ENCODE peak calls at places on chromosomes 4 and X, in ten cellular contexts. One of them, this sample, is unnamed.

GRCh38 chrX:119503484-119503861 is 35.2 kb downstream of the SLC25A5 start:
- DNase-seq in brain microvascular endothelial cell: peak; percentile 80
- DNase-seq in breast epithelium: peak; percentile 50
- DNase-seq in upper lobe of right lung: peak; percentile 73
- DNase-seq in HL-60: no peak
- DNase-seq in hepatocyte: peak; percentile 33
- DNase-seq in heart right ventricle: no peak
- DNase-seq in naive thymus-derived CD4-positive, alpha-beta T cell: no peak
- DNase-seq in adrenal gland: peak; percentile 69
- DNase-seq in foreskin keratinocyte: peak; percentile 81
- DNase-seq in this sample: no peak

GRCh38 chr4:123478859-123479345 is 82.3 kb downstream of the SPRY1 start:
- DNase-seq in naive thymus-derived CD4-positive, alpha-beta T cell: no peak
- DNase-seq in foreskin keratinocyte: peak; percentile 38
- DNase-seq in heart right ventricle: no peak
- DNase-seq in hepatocyte: peak; percentile 82
- DNase-seq in breast epithelium: peak; percentile 45
- DNase-seq in HL-60: no peak
- DNase-seq in upper lobe of right lung: peak; percentile 80
- DNase-seq in brain microvascular endothelial cell: peak; percentile 33
- DNase-seq in adrenal gland: no peak
- DNase-seq in this sample: no peak

GRCh38 chr4:15349426-15349825 is 78.4 kb upstream of the C1QTNF7 start:
- DNase-seq in breast epithelium: no peak
- DNase-seq in adrenal gland: no peak
- DNase-seq in upper lobe of right lung: no peak
- DNase-seq in HL-60: no peak
- DNase-seq in hepatocyte: no peak
- DNase-seq in foreskin keratinocyte: no peak
- DNase-seq in heart right ventricle: no peak
- DNase-seq in naive thymus-derived CD4-positive, alpha-beta T cell: no peak
- DNase-seq in brain microvascular endothelial cell: no peak
- DNase-seq in this sample: no peak

GRCh38 chr4:122673252-122673651 is 52.4 kb upstream of the IL21 start:
- DNase-seq in heart right ventricle: no peak
- DNase-seq in upper lobe of right lung: no peak
- DNase-seq in brain microvascular endothelial cell: no peak
- DNase-seq in breast epithelium: no peak
- DNase-seq in naive thymus-derived CD4-positive, alpha-beta T cell: no peak
- DNase-seq in HL-60: no peak
- DNase-seq in hepatocyte: peak; percentile 34
- DNase-seq in adrenal gland: no peak
- DNase-seq in foreskin keratinocyte: no peak
- DNase-seq in this sample: no peak

GRCh38 chrX:107978707-107979307 is 3.4 kb downstream of the TEX13B start:
- DNase-seq in breast epithelium: no peak
- DNase-seq in upper lobe of right lung: no peak
- DNase-seq in HL-60: peak; percentile 15
- DNase-seq in naive thymus-derived CD4-positive, alpha-beta T cell: no peak
- DNase-seq in brain microvascular endothelial cell: peak; percentile 12
- DNase-seq in heart right ventricle: no peak
- DNase-seq in foreskin keratinocyte: no peak
- DNase-seq in hepatocyte: peak; percentile 21
- DNase-seq in adrenal gland: peak; percentile 6
- DNase-seq in this sample: no peak

GRCh38 chrX:65932173-65933084 is 107.5 kb downstream of the VSIG4 start:
- DNase-seq in brain microvascular endothelial cell: no peak
- DNase-seq in upper lobe of right lung: no peak
- DNase-seq in foreskin keratinocyte: peak; percentile 93
- DNase-seq in hepatocyte: peak; percentile 20
- DNase-seq in heart right ventricle: no peak
- DNase-seq in adrenal gland: no peak
- DNase-seq in breast epithelium: no peak
- DNase-seq in HL-60: no peak
- DNase-seq in naive thymus-derived CD4-positive, alpha-beta T cell: no peak
- DNase-seq in this sample: no peak

GRCh38 chr4:54085284-54085683 is 14.7 kb upstream of the GSX2 start:
- DNase-seq in adrenal gland: peak; percentile 73
- DNase-seq in breast epithelium: peak; percentile 61
- DNase-seq in hepatocyte: no peak
- DNase-seq in heart right ventricle: peak; percentile 50
- DNase-seq in upper lobe of right lung: no peak
- DNase-seq in HL-60: no peak
- DNase-seq in naive thymus-derived CD4-positive, alpha-beta T cell: no peak
- DNase-seq in foreskin keratinocyte: peak; percentile 93
- DNase-seq in brain microvascular endothelial cell: peak; percentile 94
- DNase-seq in this sample: no peak

GRCh38 chr4:144174401-144175067 is 34.0 kb upstream of the GYPA start:
- DNase-seq in brain microvascular endothelial cell: peak; percentile 49
- DNase-seq in heart right ventricle: no peak
- DNase-seq in hepatocyte: peak; percentile 74
- DNase-seq in HL-60: peak; percentile 10
- DNase-seq in upper lobe of right lung: no peak
- DNase-seq in foreskin keratinocyte: peak; percentile 65
- DNase-seq in breast epithelium: no peak
- DNase-seq in naive thymus-derived CD4-positive, alpha-beta T cell: no peak
- DNase-seq in adrenal gland: peak; percentile 17
- DNase-seq in this sample: no peak

GRCh38 chr4:133856736-133857355 is 344.7 kb downstream of the PABPC4L start:
- DNase-seq in brain microvascular endothelial cell: no peak
- DNase-seq in naive thymus-derived CD4-positive, alpha-beta T cell: no peak
- DNase-seq in upper lobe of right lung: no peak
- DNase-seq in heart right ventricle: no peak
- DNase-seq in adrenal gland: no peak
- DNase-seq in foreskin keratinocyte: no peak
- DNase-seq in HL-60: no peak
- DNase-seq in hepatocyte: no peak
- DNase-seq in breast epithelium: no peak
- DNase-seq in this sample: no peak

GRCh38 chrX:70219938-70220764 is 14.3 kb upstream of the AWAT1 start:
- DNase-seq in adrenal gland: peak; percentile 84
- DNase-seq in naive thymus-derived CD4-positive, alpha-beta T cell: no peak
- DNase-seq in hepatocyte: peak; percentile 73
- DNase-seq in breast epithelium: no peak
- DNase-seq in HL-60: no peak
- DNase-seq in foreskin keratinocyte: peak; percentile 75
- DNase-seq in upper lobe of right lung: no peak
- DNase-seq in heart right ventricle: peak; percentile 12
- DNase-seq in brain microvascular endothelial cell: peak; percentile 25
- DNase-seq in this sample: no peak

GRCh38 chr4:108833041-108833440 is 70.2 kb upstream of the ETNPPL start:
- DNase-seq in breast epithelium: no peak
- DNase-seq in brain microvascular endothelial cell: no peak
- DNase-seq in adrenal gland: no peak
- DNase-seq in heart right ventricle: no peak
- DNase-seq in HL-60: no peak
- DNase-seq in naive thymus-derived CD4-positive, alpha-beta T cell: no peak
- DNase-seq in hepatocyte: peak; percentile 23
- DNase-seq in upper lobe of right lung: no peak
- DNase-seq in foreskin keratinocyte: no peak
- DNase-seq in this sample: no peak

GRCh38 chr4:127416092-127416491 is 216.7 kb upstream of the INTU start:
- DNase-seq in foreskin keratinocyte: no peak
- DNase-seq in upper lobe of right lung: no peak
- DNase-seq in adrenal gland: no peak
- DNase-seq in naive thymus-derived CD4-positive, alpha-beta T cell: no peak
- DNase-seq in brain microvascular endothelial cell: no peak
- DNase-seq in heart right ventricle: no peak
- DNase-seq in HL-60: no peak
- DNase-seq in breast epithelium: no peak
- DNase-seq in hepatocyte: no peak
- DNase-seq in this sample: no peak

GRCh38 chrX:12975999-12976558 is 1.2 kb downstream of the TMSB4X start:
- DNase-seq in brain microvascular endothelial cell: peak; percentile 16
- DNase-seq in upper lobe of right lung: peak; percentile 75
- DNase-seq in hepatocyte: peak; percentile 75
- DNase-seq in breast epithelium: no peak
- DNase-seq in HL-60: peak; percentile 85
- DNase-seq in heart right ventricle: peak; percentile 40
- DNase-seq in naive thymus-derived CD4-positive, alpha-beta T cell: no peak
- DNase-seq in foreskin keratinocyte: no peak
- DNase-seq in adrenal gland: peak; percentile 36
- DNase-seq in this sample: no peak

GRCh38 chr4:151530230-151530629 is 121.3 kb downstream of the FHIP1A start:
- DNase-seq in breast epithelium: no peak
- DNase-seq in adrenal gland: no peak
- DNase-seq in naive thymus-derived CD4-positive, alpha-beta T cell: no peak
- DNase-seq in foreskin keratinocyte: peak; percentile 53
- DNase-seq in heart right ventricle: no peak
- DNase-seq in brain microvascular endothelial cell: no peak
- DNase-seq in HL-60: no peak
- DNase-seq in hepatocyte: no peak
- DNase-seq in upper lobe of right lung: no peak
- DNase-seq in this sample: no peak

GRCh38 chr4:171378323-171378722 is 434.9 kb upstream of the GALNTL6 start:
- DNase-seq in HL-60: no peak
- DNase-seq in adrenal gland: no peak
- DNase-seq in foreskin keratinocyte: peak; percentile 6
- DNase-seq in upper lobe of right lung: no peak
- DNase-seq in breast epithelium: no peak
- DNase-seq in naive thymus-derived CD4-positive, alpha-beta T cell: no peak
- DNase-seq in heart right ventricle: no peak
- DNase-seq in hepatocyte: no peak
- DNase-seq in brain microvascular endothelial cell: peak; percentile 23
- DNase-seq in this sample: no peak

GRCh38 chr4:124337874-124338273 is 374.7 kb downstream of the ANKRD50 start:
- DNase-seq in upper lobe of right lung: no peak
- DNase-seq in heart right ventricle: peak; percentile 29
- DNase-seq in hepatocyte: no peak
- DNase-seq in naive thymus-derived CD4-positive, alpha-beta T cell: no peak
- DNase-seq in HL-60: no peak
- DNase-seq in foreskin keratinocyte: no peak
- DNase-seq in adrenal gland: peak; percentile 71
- DNase-seq in brain microvascular endothelial cell: no peak
- DNase-seq in breast epithelium: no peak
- DNase-seq in this sample: no peak

GRCh38 chr4:120753854-120754253 is 168.7 kb downstream of the PRDM5 start:
- DNase-seq in adrenal gland: no peak
- DNase-seq in heart right ventricle: peak; percentile 28
- DNase-seq in HL-60: peak; percentile 61
- DNase-seq in naive thymus-derived CD4-positive, alpha-beta T cell: no peak
- DNase-seq in foreskin keratinocyte: no peak
- DNase-seq in upper lobe of right lung: no peak
- DNase-seq in hepatocyte: peak; percentile 21
- DNase-seq in breast epithelium: no peak
- DNase-seq in brain microvascular endothelial cell: no peak
- DNase-seq in this sample: no peak
- H3K27ac ChIP-seq in adrenal gland: no peak overlapping the region
- H3K27ac ChIP-seq in heart right ventricle: peak overlapping the region; percentile 59
- H3K27ac ChIP-seq in HL-60: no peak overlapping the region
- H3K27ac ChIP-seq in naive thymus-derived CD4-positive, alpha-beta T cell: no peak overlapping the region
- H3K27ac ChIP-seq in foreskin keratinocyte: no peak overlapping the region
- H3K27ac ChIP-seq in upper lobe of right lung: no peak overlapping the region
- H3K27ac ChIP-seq in hepatocyte: no peak overlapping the region
- H3K27ac ChIP-seq in breast epithelium: no peak overlapping the region
- H3K27ac ChIP-seq in brain microvascular endothelial cell: no peak overlapping the region
- H3K27ac ChIP-seq in this sample: no peak overlapping the region

DNA sequence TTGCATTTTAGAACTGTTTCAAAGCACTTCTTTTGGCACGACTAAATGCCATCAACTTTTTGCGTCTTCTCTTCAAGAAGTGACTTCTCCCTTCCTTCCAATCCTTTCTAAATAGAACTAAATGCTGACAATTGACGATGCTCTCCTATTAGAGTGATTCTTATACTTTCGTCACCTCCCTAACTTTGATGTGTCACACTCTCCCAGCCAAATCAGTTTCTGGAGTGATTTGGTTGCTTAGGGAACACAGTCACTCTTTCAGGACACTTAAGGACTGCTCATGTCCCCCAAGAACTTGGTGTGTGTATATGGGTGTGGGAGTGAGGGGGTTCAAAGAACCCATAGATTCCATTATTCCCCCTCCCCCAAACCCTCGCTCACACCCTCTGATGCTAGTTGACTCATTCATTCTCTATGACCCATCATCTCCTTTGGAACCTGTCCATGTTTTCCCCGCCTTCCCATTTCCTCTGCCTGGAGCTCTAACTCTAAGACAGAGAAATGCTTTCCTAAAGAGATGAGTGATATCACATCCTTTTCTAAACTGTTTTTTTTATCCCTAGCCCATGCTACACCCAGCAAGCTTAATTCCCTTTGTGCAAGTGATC is 26.8 kb upstream of the AREG start:
- DNase-seq in naive thymus-derived CD4-positive, alpha-beta T cell: no peak
- DNase-seq in HL-60: no peak
- DNase-seq in upper lobe of right lung: no peak
- DNase-seq in adrenal gland: no peak
- DNase-seq in brain microvascular endothelial cell: peak; percentile 91
- DNase-seq in hepatocyte: no peak
- DNase-seq in heart right ventricle: peak; percentile 21
- DNase-seq in foreskin keratinocyte: peak; percentile 99
- DNase-seq in breast epithelium: no peak
- DNase-seq in this sample: no peak
- H3K27ac ChIP-seq in naive thymus-derived CD4-positive, alpha-beta T cell: no peak overlapping the region
- H3K27ac ChIP-seq in HL-60: no peak overlapping the region
- H3K27ac ChIP-seq in upper lobe of right lung: no peak overlapping the region
- H3K27ac ChIP-seq in adrenal gland: no peak overlapping the region
- H3K27ac ChIP-seq in brain microvascular endothelial cell: peak overlapping the region; percentile 42
- H3K27ac ChIP-seq in hepatocyte: no peak overlapping the region
- H3K27ac ChIP-seq in heart right ventricle: no peak overlapping the region
- H3K27ac ChIP-seq in foreskin keratinocyte: peak overlapping the region; percentile 95
- H3K27ac ChIP-seq in breast epithelium: no peak overlapping the region
- H3K27ac ChIP-seq in this sample: no peak overlapping the region

GRCh38 chr4:5355846-5356245 is 304.6 kb downstream of the STK32B start:
- DNase-seq in hepatocyte: no peak
- DNase-seq in adrenal gland: no peak
- DNase-seq in upper lobe of right lung: no peak
- DNase-seq in HL-60: no peak
- DNase-seq in naive thymus-derived CD4-positive, alpha-beta T cell: no peak
- DNase-seq in breast epithelium: no peak
- DNase-seq in brain microvascular endothelial cell: no peak
- DNase-seq in heart right ventricle: no peak
- DNase-seq in foreskin keratinocyte: no peak
- DNase-seq in this sample: no peak

GRCh38 chr4:5361968-5362367 is 310.7 kb downstream of the STK32B start:
- DNase-seq in breast epithelium: no peak
- DNase-seq in heart right ventricle: no peak
- DNase-seq in upper lobe of right lung: no peak
- DNase-seq in foreskin keratinocyte: no peak
- DNase-seq in brain microvascular endothelial cell: no peak
- DNase-seq in hepatocyte: peak; percentile 49
- DNase-seq in adrenal gland: no peak
- DNase-seq in HL-60: no peak
- DNase-seq in naive thymus-derived CD4-positive, alpha-beta T cell: no peak
- DNase-seq in this sample: no peak

GRCh38 chr4:5357863-5358262 is 306.6 kb downstream of the STK32B start:
- DNase-seq in hepatocyte: no peak
- DNase-seq in naive thymus-derived CD4-positive, alpha-beta T cell: no peak
- DNase-seq in upper lobe of right lung: no peak
- DNase-seq in heart right ventricle: no peak
- DNase-seq in HL-60: no peak
- DNase-seq in breast epithelium: no peak
- DNase-seq in brain microvascular endothelial cell: no peak
- DNase-seq in foreskin keratinocyte: no peak
- DNase-seq in adrenal gland: no peak
- DNase-seq in this sample: no peak
- H3K27ac ChIP-seq in hepatocyte: no peak overlapping the region
- H3K27ac ChIP-seq in naive thymus-derived CD4-positive, alpha-beta T cell: no peak overlapping the region
- H3K27ac ChIP-seq in upper lobe of right lung: no peak overlapping the region
- H3K27ac ChIP-seq in heart right ventricle: no peak overlapping the region
- H3K27ac ChIP-seq in HL-60: no peak overlapping the region
- H3K27ac ChIP-seq in breast epithelium: no peak overlapping the region
- H3K27ac ChIP-seq in brain microvascular endothelial cell: no peak overlapping the region
- H3K27ac ChIP-seq in foreskin keratinocyte: no peak overlapping the region
- H3K27ac ChIP-seq in adrenal gland: no peak overlapping the region
- H3K27ac ChIP-seq in this sample: no peak overlapping the region

GRCh38 chrX:23900220-23900797 is 7.4 kb downstream of the APOO start:
- DNase-seq in upper lobe of right lung: no peak
- DNase-seq in heart right ventricle: no peak
- DNase-seq in foreskin keratinocyte: peak; percentile 37
- DNase-seq in hepatocyte: no peak
- DNase-seq in brain microvascular endothelial cell: no peak
- DNase-seq in breast epithelium: no peak
- DNase-seq in HL-60: no peak
- DNase-seq in naive thymus-derived CD4-positive, alpha-beta T cell: no peak
- DNase-seq in adrenal gland: peak; percentile 30
- DNase-seq in this sample: no peak
- H3K27ac ChIP-seq in upper lobe of right lung: peak overlapping the region; percentile 55
- H3K27ac ChIP-seq in heart right ventricle: peak overlapping the region; percentile 71
- H3K27ac ChIP-seq in foreskin keratinocyte: peak overlapping the region; percentile 70
- H3K27ac ChIP-seq in hepatocyte: peak overlapping the region; percentile 85
- H3K27ac ChIP-seq in brain microvascular endothelial cell: peak overlapping the region; percentile 22
- H3K27ac ChIP-seq in breast epithelium: peak overlapping the region; percentile 19
- H3K27ac ChIP-seq in HL-60: peak overlapping the region; percentile 63
- H3K27ac ChIP-seq in naive thymus-derived CD4-positive, alpha-beta T cell: no peak overlapping the region
- H3K27ac ChIP-seq in adrenal gland: no peak overlapping the region
- H3K27ac ChIP-seq in this sample: no peak overlapping the region

This sample was measured in caudate nucleus.